ENCODE peak calls at places on chromosomes 13 and 19, in five cellular contexts. One of them, this sample, is unnamed.

GRCh38 chr13:84867246-84867645 is 932.0 kb downstream of the SLITRK6 start:
- DNase-seq in OCI-LY7: no peak
- DNase-seq in naive thymus-derived CD4-positive, alpha-beta T cell: no peak
- DNase-seq in HepG2: peak; percentile 1
- DNase-seq in pancreas: no peak
- DNase-seq in this sample: no peak

GRCh38 chr19:50567052-50567841 is 988 bp downstream of the LRRC4B start:
- DNase-seq in OCI-LY7: no peak
- DNase-seq in naive thymus-derived CD4-positive, alpha-beta T cell: no peak
- DNase-seq in HepG2: no peak
- DNase-seq in pancreas: no peak
- DNase-seq in this sample: no peak

GRCh38 chr19:3658004-3658822 is 31.6 kb upstream of the CACTIN start:
- DNase-seq in OCI-LY7: no peak
- DNase-seq in naive thymus-derived CD4-positive, alpha-beta T cell: no peak
- DNase-seq in HepG2: no peak
- DNase-seq in pancreas: peak; percentile 76
- DNase-seq in this sample: no peak

GRCh38 chr19:43354305-43354627 is 780 bp downstream of the CD177 start:
- DNase-seq in OCI-LY7: no peak
- DNase-seq in naive thymus-derived CD4-positive, alpha-beta T cell: no peak
- DNase-seq in HepG2: no peak
- DNase-seq in pancreas: peak; percentile 30
- DNase-seq in this sample: no peak

GRCh38 chr19:50835785-50836542 is 2.6 kb upstream of the KLK15 start:
- DNase-seq in OCI-LY7: peak; percentile 65
- DNase-seq in naive thymus-derived CD4-positive, alpha-beta T cell: peak; percentile 26
- DNase-seq in HepG2: peak; percentile 38
- DNase-seq in pancreas: peak; percentile 84
- DNase-seq in this sample: peak; percentile 45

GRCh38 chr13:33509642-33510229 is 224.2 kb upstream of the STARD13 start:
- DNase-seq in OCI-LY7: no peak
- DNase-seq in naive thymus-derived CD4-positive, alpha-beta T cell: no peak
- DNase-seq in HepG2: no peak
- DNase-seq in pancreas: peak; percentile 20
- DNase-seq in this sample: no peak

GRCh38 chr19:20969498-20969897 is 46.4 kb downstream of the ZNF85 start:
- DNase-seq in OCI-LY7: no peak
- DNase-seq in naive thymus-derived CD4-positive, alpha-beta T cell: no peak
- DNase-seq in HepG2: peak; percentile 17
- DNase-seq in pancreas: peak; percentile 55
- DNase-seq in this sample: no peak

GRCh38 chr19:47257411-47258169 is 1.3 kb downstream of the CCDC9 start:
- DNase-seq in OCI-LY7: no peak
- DNase-seq in naive thymus-derived CD4-positive, alpha-beta T cell: no peak
- DNase-seq in HepG2: no peak
- DNase-seq in pancreas: peak; percentile 58
- DNase-seq in this sample: no peak

GRCh38 chr13:24050292-24050711 is 110.2 kb upstream of the SPATA13 start:
- DNase-seq in OCI-LY7: no peak
- DNase-seq in naive thymus-derived CD4-positive, alpha-beta T cell: no peak
- DNase-seq in HepG2: no peak
- DNase-seq in pancreas: peak; percentile 58
- DNase-seq in this sample: no peak

GRCh38 chr13:25034173-25034572 is 61.8 kb upstream of the PABPC3 start:
- DNase-seq in OCI-LY7: no peak
- DNase-seq in naive thymus-derived CD4-positive, alpha-beta T cell: no peak
- DNase-seq in HepG2: no peak
- DNase-seq in pancreas: no peak
- DNase-seq in this sample: no peak

GRCh38 chr19:49425922-49426592 is 869 bp downstream of the GFY start:
- DNase-seq in OCI-LY7: peak; percentile 80
- DNase-seq in naive thymus-derived CD4-positive, alpha-beta T cell: no peak
- DNase-seq in HepG2: no peak
- DNase-seq in pancreas: no peak
- DNase-seq in this sample: no peak

GRCh38 chr13:62960723-62961122 is 1545.1 kb upstream of the PCDH20 start:
- DNase-seq in OCI-LY7: no peak
- DNase-seq in naive thymus-derived CD4-positive, alpha-beta T cell: no peak
- DNase-seq in HepG2: no peak
- DNase-seq in pancreas: no peak
- DNase-seq in this sample: no peak

GRCh38 chr13:40059540-40060232 is 404.2 kb downstream of the COG6 start:
- DNase-seq in OCI-LY7: no peak
- DNase-seq in naive thymus-derived CD4-positive, alpha-beta T cell: no peak
- DNase-seq in HepG2: no peak
- DNase-seq in pancreas: peak; percentile 65
- DNase-seq in this sample: no peak

GRCh38 chr19:2043864-2044708 is 7.0 kb downstream of the MKNK2 start:
- DNase-seq in OCI-LY7: peak; percentile 46
- DNase-seq in naive thymus-derived CD4-positive, alpha-beta T cell: no peak
- DNase-seq in HepG2: no peak
- DNase-seq in pancreas: no peak
- DNase-seq in this sample: peak; percentile 38

GRCh38 chr13:25247345-25247744 is 39.9 kb downstream of the MTMR6 start:
- DNase-seq in OCI-LY7: peak; percentile 15
- DNase-seq in naive thymus-derived CD4-positive, alpha-beta T cell: no peak
- DNase-seq in HepG2: no peak
- DNase-seq in pancreas: no peak
- DNase-seq in this sample: no peak

GRCh38 chr19:574658-575526 is 2.5 kb downstream of the BSG start:
- DNase-seq in OCI-LY7: peak; percentile 39
- DNase-seq in naive thymus-derived CD4-positive, alpha-beta T cell: no peak
- DNase-seq in HepG2: peak; percentile 35
- DNase-seq in pancreas: no peak
- DNase-seq in this sample: peak; percentile 42
- H3K27ac ChIP-seq in OCI-LY7: peak overlapping the region; percentile 13
- H3K27ac ChIP-seq in naive thymus-derived CD4-positive, alpha-beta T cell: no peak overlapping the region
- H3K27ac ChIP-seq in HepG2: peak overlapping the region; percentile 61
- H3K27ac ChIP-seq in pancreas: peak overlapping the region; percentile 6
- H3K27ac ChIP-seq in this sample: peak overlapping the region; percentile 65

GRCh38 chr13:99657848-99658265 is 156.6 kb downstream of the TM9SF2 start:
- DNase-seq in OCI-LY7: no peak
- DNase-seq in naive thymus-derived CD4-positive, alpha-beta T cell: no peak
- DNase-seq in HepG2: no peak
- DNase-seq in pancreas: no peak
- DNase-seq in this sample: peak; percentile 57

GRCh38 chr13:99658266-99658991 is 157.2 kb downstream of the TM9SF2 start:
- DNase-seq in OCI-LY7: no peak
- DNase-seq in naive thymus-derived CD4-positive, alpha-beta T cell: peak; percentile 71
- DNase-seq in HepG2: no peak
- DNase-seq in pancreas: peak; percentile 15
- DNase-seq in this sample: peak; percentile 75

GRCh38 chr13:99659234-99659633 is 158.0 kb downstream of the TM9SF2 start:
- DNase-seq in OCI-LY7: no peak
- DNase-seq in naive thymus-derived CD4-positive, alpha-beta T cell: no peak
- DNase-seq in HepG2: no peak
- DNase-seq in pancreas: no peak
- DNase-seq in this sample: no peak

GRCh38 chr13:99661791-99662190 is 160.5 kb downstream of the TM9SF2 start:
- DNase-seq in OCI-LY7: no peak
- DNase-seq in naive thymus-derived CD4-positive, alpha-beta T cell: no peak
- DNase-seq in HepG2: no peak
- DNase-seq in pancreas: no peak
- DNase-seq in this sample: no peak

DNA sequence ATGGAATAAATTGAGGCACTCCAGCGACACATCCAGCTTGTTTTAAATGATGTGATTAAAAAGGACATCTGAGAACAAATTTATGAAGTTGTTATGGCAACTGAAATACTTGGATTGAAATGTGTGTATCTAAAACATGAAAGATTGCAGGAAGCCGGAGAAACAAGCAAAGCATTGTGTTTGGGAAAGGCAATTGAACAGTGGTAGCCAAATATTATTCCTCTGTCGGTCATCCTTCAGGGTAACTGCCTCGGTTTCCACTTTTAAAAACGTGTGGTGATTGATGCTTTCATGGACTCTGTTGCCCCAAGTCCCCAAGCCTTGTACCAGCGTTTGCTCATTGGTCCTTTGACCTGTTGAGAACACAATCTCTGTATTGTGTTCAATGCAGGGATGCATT is 158.8 kb downstream of the TM9SF2 start:
- DNase-seq in OCI-LY7: no peak
- DNase-seq in naive thymus-derived CD4-positive, alpha-beta T cell: no peak
- DNase-seq in HepG2: no peak
- DNase-seq in pancreas: no peak
- DNase-seq in this sample: no peak
- H3K4me1 ChIP-seq in OCI-LY7: no peaks in the 10 kb centered on the region
- H3K4me1 ChIP-seq in naive thymus-derived CD4-positive, alpha-beta T cell: peaks cover 41% of the 10 kb centered on the region
- H3K4me1 ChIP-seq in HepG2: peaks cover 48% of the 10 kb centered on the region
- H3K4me1 ChIP-seq in pancreas: peaks cover 5% of the 10 kb centered on the region
- H3K4me1 ChIP-seq in this sample: peaks cover 51% of the 10 kb centered on the region

GRCh38 chr13:60174113-60174512 is 10.4 kb upstream of the DIAPH3 start:
- DNase-seq in OCI-LY7: no peak
- DNase-seq in naive thymus-derived CD4-positive, alpha-beta T cell: no peak
- DNase-seq in HepG2: no peak
- DNase-seq in pancreas: no peak
- DNase-seq in this sample: no peak
- H3K27ac ChIP-seq in OCI-LY7: no peak overlapping the region
- H3K27ac ChIP-seq in naive thymus-derived CD4-positive, alpha-beta T cell: no peak overlapping the region
- H3K27ac ChIP-seq in HepG2: no peak overlapping the region
- H3K27ac ChIP-seq in pancreas: no peak overlapping the region
- H3K27ac ChIP-seq in this sample: no peak overlapping the region

DNA sequence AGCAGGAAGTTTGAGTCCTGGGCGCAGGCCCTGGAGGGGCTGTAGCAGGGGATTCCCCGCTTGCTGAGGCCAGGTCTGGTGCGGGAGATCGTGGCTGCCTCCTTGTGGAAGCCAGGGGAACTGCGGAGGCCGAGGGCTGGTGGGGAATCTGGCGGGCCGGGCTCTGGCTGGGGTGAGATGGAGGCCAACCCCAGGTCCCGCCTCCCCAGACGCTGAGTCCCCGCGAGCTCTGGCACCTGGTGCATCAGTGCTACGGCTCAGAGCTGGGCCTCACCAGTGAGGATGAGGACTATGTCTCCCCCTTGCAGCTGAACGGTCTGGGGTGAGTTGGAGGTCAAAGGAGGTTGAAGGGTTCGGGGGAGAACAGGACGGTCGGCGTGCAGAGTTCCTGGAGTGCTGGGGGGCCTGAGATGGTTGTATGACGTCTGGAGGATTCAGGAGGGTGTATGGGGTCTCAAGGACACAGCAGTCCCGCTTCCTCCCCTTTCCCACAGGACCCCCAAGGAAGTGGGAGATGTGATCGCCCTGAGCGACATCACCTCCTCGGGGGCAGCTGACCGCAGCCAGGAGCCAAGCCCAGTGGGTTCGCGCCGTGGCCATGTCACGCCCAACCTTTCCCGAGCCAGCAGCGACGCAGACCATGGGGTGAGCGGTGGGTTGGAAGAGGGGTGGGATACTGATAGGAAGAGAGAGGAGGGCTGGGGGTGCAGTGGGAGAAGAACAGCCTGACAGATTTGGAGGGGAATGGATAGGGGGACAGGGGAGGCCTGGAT is 13.1 kb downstream of the GRAMD1A start:
- DNase-seq in OCI-LY7: peak; percentile 62
- DNase-seq in naive thymus-derived CD4-positive, alpha-beta T cell: peak; percentile 75
- DNase-seq in HepG2: peak; percentile 48
- DNase-seq in pancreas: peak; percentile 66
- DNase-seq in this sample: peak; percentile 87
- H3K4me1 ChIP-seq in OCI-LY7: no peaks in the 10 kb centered on the region
- H3K4me1 ChIP-seq in naive thymus-derived CD4-positive, alpha-beta T cell: peaks cover 59% of the 10 kb centered on the region
- H3K4me1 ChIP-seq in HepG2: peaks cover 9% of the 10 kb centered on the region
- H3K4me1 ChIP-seq in pancreas: peaks cover 4% of the 10 kb centered on the region
- H3K4me1 ChIP-seq in this sample: peaks cover 63% of the 10 kb centered on the region

DNA sequence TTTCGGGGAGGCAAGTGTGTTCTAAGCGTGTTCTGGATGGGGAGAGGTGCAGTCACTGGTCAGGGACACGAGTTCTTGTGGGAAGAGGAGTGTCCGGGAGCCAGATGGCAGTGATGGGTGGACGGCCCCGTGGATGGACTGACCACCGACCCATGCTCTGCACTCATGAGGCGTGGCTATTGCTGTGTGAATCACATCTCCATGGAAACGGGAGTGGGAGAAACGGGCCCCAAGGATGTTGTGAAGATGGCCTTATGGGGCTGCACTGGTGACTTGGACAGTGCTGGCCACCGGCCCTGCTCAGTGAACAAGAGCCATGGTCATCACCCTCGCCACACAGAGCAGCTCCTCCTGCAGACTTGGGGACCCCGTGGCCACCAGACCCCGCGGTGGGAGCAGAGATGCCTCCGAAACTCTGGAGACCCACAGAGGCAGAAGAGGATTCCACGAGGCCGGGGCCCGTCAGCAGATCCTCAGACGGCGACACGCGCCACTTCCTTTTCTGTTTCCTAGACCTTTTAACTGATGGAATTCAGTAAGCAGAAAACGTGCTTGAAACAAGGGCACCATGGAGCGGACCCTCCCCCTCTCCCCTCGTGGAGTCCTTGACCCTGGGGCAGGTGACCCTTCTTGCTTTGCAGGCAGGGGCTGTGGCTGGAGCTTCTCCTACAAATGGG is 47.5 kb downstream of the GAS6 start:
- DNase-seq in OCI-LY7: no peak
- DNase-seq in naive thymus-derived CD4-positive, alpha-beta T cell: no peak
- DNase-seq in HepG2: no peak
- DNase-seq in pancreas: no peak
- DNase-seq in this sample: no peak
- H3K27ac ChIP-seq in OCI-LY7: peak overlapping the region; percentile 70
- H3K27ac ChIP-seq in naive thymus-derived CD4-positive, alpha-beta T cell: no peak overlapping the region
- H3K27ac ChIP-seq in HepG2: no peak overlapping the region
- H3K27ac ChIP-seq in pancreas: no peak overlapping the region
- H3K27ac ChIP-seq in this sample: no peak overlapping the region

GRCh38 chr13:21328201-21328600 is 130.9 kb downstream of the ZDHHC20 start:
- DNase-seq in OCI-LY7: no peak
- DNase-seq in naive thymus-derived CD4-positive, alpha-beta T cell: no peak
- DNase-seq in HepG2: no peak
- DNase-seq in pancreas: no peak
- DNase-seq in this sample: no peak
- H3K4me1 ChIP-seq in OCI-LY7: no peaks in the 10 kb centered on the region
- H3K4me1 ChIP-seq in naive thymus-derived CD4-positive, alpha-beta T cell: no peaks in the 10 kb centered on the region
- H3K4me1 ChIP-seq in HepG2: no peaks in the 10 kb centered on the region
- H3K4me1 ChIP-seq in pancreas: no peaks in the 10 kb centered on the region
- H3K4me1 ChIP-seq in this sample: no peaks in the 10 kb centered on the region

GRCh38 chr13:30744056-30744684 is 8.8 kb downstream of the ALOX5AP start:
- DNase-seq in OCI-LY7: peak; percentile 34
- DNase-seq in naive thymus-derived CD4-positive, alpha-beta T cell: peak; percentile 69
- DNase-seq in HepG2: peak; percentile 54
- DNase-seq in pancreas: no peak
- DNase-seq in this sample: peak; percentile 79
- H3K27ac ChIP-seq in OCI-LY7: no peak overlapping the region
- H3K27ac ChIP-seq in naive thymus-derived CD4-positive, alpha-beta T cell: no peak overlapping the region
- H3K27ac ChIP-seq in HepG2: no peak overlapping the region
- H3K27ac ChIP-seq in pancreas: no peak overlapping the region
- H3K27ac ChIP-seq in this sample: peak overlapping the region; percentile 21